ENCODE peak calls at places on chromosomes 1 and 21, in nine cellular contexts. B, J, I, W, O, P, F, U and D are unnamed samples.

GRCh38 chr1:29259802-29260441 is 23.6 kb downstream of the PTPRU start:
- DNase-seq in B (peak), J (no peak), I (peak), W (no peak), O (peak), P (peak), F (peak), U (no peak), D (peak)

GRCh38 chr1:190140644-190141043 is 337.0 kb downstream of the BRINP3 start:
- DNase-seq in B (no peak), J (no peak), I (no peak), W (no peak), O (no peak), P (no peak), F (no peak), U (no peak), D (no peak)

GRCh38 chr1:30310966-30311742 is 412.2 kb downstream of the MATN1 start:
- DNase-seq in B (peak), J (no peak), I (no peak), W (no peak), O (no peak), P (no peak), F (no peak), U (no peak), D (no peak)

GRCh38 chr1:62439652-62440371 is 3.0 kb downstream of the USP1 start:
- DNase-seq in B (no peak), J (peak), I (no peak), W (peak), O (no peak), P (no peak), F (peak), U (peak), D (peak)

GRCh38 chr1:2001773-2002411 is 1.7 kb downstream of the CFAP74 start:
- DNase-seq in B (no peak), J (no peak), I (no peak), W (no peak), O (no peak), P (no peak), F (no peak), U (no peak), D (no peak)

GRCh38 chr21:41232055-41232454 is 64.1 kb downstream of the BACE2 start:
- DNase-seq in B (no peak), J (no peak), I (no peak), W (no peak), O (no peak), P (no peak), F (no peak), U (no peak), D (no peak)

GRCh38 chr1:243944429-243945160 is 94.6 kb upstream of the AKT3 start:
- DNase-seq in B (no peak), J (peak), I (peak), W (no peak), O (no peak), P (no peak), F (no peak), U (peak), D (peak)

GRCh38 chr1:69611316-69611715 is 43.6 kb downstream of the LRRC7 start:
- DNase-seq in B (no peak), J (no peak), I (no peak), W (no peak), O (no peak), P (no peak), F (no peak), U (no peak), D (no peak)

GRCh38 chr1:115056395-115056798 is 26.8 kb downstream of the TSHB start:
- DNase-seq in B (no peak), J (peak), I (peak), W (no peak), O (no peak), P (no peak), F (no peak), U (peak), D (peak)

GRCh38 chr1:41325801-41326200 is 35.4 kb upstream of the FOXO6 start:
- DNase-seq in B (no peak), J (no peak), I (no peak), W (no peak), O (no peak), P (no peak), F (no peak), U (no peak), D (no peak)

GRCh38 chr1:113452921-113453770 is 62.8 kb downstream of the MAGI3 start:
- DNase-seq in B (no peak), J (peak), I (peak), W (peak), O (peak), P (no peak), F (peak), U (peak), D (peak)

GRCh38 chr1:58626293-58626692 is 49.2 kb upstream of the TACSTD2 start:
- DNase-seq in B (no peak), J (no peak), I (no peak), W (no peak), O (no peak), P (no peak), F (no peak), U (no peak), D (no peak)

GRCh38 chr1:188425687-188426086 is 1596.9 kb downstream of the PLA2G4A start:
- DNase-seq in B (no peak), J (peak), I (no peak), W (no peak), O (no peak), P (no peak), F (no peak), U (peak), D (peak)

GRCh38 chr1:16076003-16076870 is 2.8 kb upstream of the FAM131C start:
- DNase-seq in B (peak), J (peak), I (no peak), W (peak), O (no peak), P (no peak), F (no peak), U (peak), D (peak)

GRCh38 chr1:3441449-3441848 is 13.0 kb upstream of the ARHGEF16 start:
- DNase-seq in B (no peak), J (no peak), I (no peak), W (no peak), O (no peak), P (no peak), F (no peak), U (no peak), D (no peak)

GRCh38 chr1:217009376-217009775 is 286.1 kb upstream of the ESRRG start:
- DNase-seq in B (no peak), J (no peak), I (no peak), W (no peak), O (no peak), P (no peak), F (no peak), U (no peak), D (no peak)

GRCh38 chr1:182681516-182681915 is 2.9 kb downstream of the RGS8 start:
- DNase-seq in B (no peak), J (no peak), I (no peak), W (no peak), O (no peak), P (no peak), F (no peak), U (no peak), D (no peak)

GRCh38 chr1:109984190-109984455 is 442 bp upstream of the AHCYL1 start:
- DNase-seq in B (no peak), J (peak), I (no peak), W (no peak), O (no peak), P (no peak), F (peak), U (peak), D (peak)

GRCh38 chr1:70142120-70142519 is 63.3 kb downstream of the LRRC40 start:
- DNase-seq in B (no peak), J (peak), I (no peak), W (no peak), O (no peak), P (no peak), F (no peak), U (peak), D (peak)

GRCh38 chr1:208759250-208759649 is 515.1 kb upstream of the PLXNA2 start:
- DNase-seq in B (no peak), J (no peak), I (no peak), W (no peak), O (no peak), P (no peak), F (no peak), U (no peak), D (no peak)

GRCh38 chr21:35366348-35367085 is 317.4 kb upstream of the RUNX1 start:
- DNase-seq in B (peak), J (peak), I (no peak), W (no peak), O (no peak), P (no peak), F (no peak), U (peak), D (peak)

GRCh38 chr1:30662291-30662840 is 61.0 kb downstream of the MATN1 start:
- DNase-seq in B (peak), J (no peak), I (no peak), W (no peak), O (no peak), P (no peak), F (no peak), U (no peak), D (no peak)

GRCh38 chr1:117495068-117495467 is 110.8 kb upstream of the TENT5C start:
- DNase-seq in B (no peak), J (no peak), I (no peak), W (no peak), O (no peak), P (no peak), F (no peak), U (no peak), D (no peak)

GRCh38 chr1:85230305-85230977 is 29.0 kb downstream of the C1orf52 start:
- DNase-seq in B (no peak), J (no peak), I (peak), W (no peak), O (no peak), P (no peak), F (no peak), U (no peak), D (no peak)

GRCh38 chr1:71351438-71351837 is 270.6 kb upstream of the ZRANB2 start:
- DNase-seq in B (no peak), J (peak), I (no peak), W (no peak), O (no peak), P (no peak), F (no peak), U (peak), D (peak)

GRCh38 chr1:221315330-221315729 is 426.6 kb downstream of the DUSP10 start:
- DNase-seq in B (no peak), J (peak), I (no peak), W (peak), O (no peak), P (no peak), F (no peak), U (peak), D (peak)

GRCh38 chr1:67804710-67805109 is 28.6 kb downstream of the GNG12 start:
- DNase-seq in B (no peak), J (no peak), I (no peak), W (no peak), O (no peak), P (no peak), F (no peak), U (no peak), D (no peak)
- TF ChIP-seq CTCF in B (no peak), J (peak), I (no peak), W (peak), O (no peak), P (no peak), F (no peak), U (peak), D (peak)

DNA sequence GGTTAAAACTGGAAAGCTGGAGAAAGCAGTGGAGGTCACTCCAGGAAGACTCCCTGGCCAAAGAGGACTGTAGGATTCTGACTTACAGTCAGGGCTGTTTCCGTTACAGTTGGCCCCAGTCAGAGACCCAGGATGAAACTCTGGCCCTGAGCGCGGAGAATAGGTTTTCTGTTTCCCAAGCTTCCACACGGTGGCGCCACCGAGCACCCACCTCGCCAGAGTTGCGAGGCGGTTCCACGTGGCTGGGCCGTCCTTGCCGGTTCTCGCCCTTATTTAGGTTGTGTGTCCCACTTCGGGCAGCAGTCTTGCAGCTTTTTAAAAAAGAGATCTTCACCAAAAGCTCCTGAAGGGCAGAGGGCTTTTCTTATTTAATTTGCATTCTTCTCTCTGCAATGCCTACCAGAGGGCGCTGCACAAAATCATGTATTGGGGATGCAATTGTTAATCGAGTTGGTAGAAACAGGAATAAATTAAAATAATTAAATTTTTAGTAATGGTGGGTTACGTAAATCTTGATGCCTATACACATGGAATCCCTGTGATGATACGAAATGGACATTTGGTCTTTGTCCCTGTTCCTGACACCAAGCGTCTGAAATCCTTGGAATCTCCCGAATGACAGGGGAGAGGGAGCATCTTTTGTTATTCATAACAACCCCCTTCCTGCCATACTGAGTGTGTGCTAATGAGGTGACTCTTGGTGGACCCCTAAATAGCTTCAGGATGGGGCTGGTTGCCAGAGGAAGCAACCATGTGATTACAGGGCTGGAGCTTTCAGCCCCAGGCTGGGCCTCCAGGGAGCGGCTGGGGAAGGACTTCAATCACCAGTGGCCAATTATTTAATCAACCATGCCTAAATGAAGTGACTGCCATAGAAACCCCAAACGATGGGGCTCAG is 5.5 kb upstream of the S100A7 start:
- DNase-seq in B (peak), J (peak), I (peak), W (no peak), O (peak), P (peak), F (peak), U (peak), D (peak)
- TF ChIP-seq CTCF in B (peak), J (peak), I (peak), W (peak), O (peak), P (peak), F (peak), U (peak), D (peak)

DNA sequence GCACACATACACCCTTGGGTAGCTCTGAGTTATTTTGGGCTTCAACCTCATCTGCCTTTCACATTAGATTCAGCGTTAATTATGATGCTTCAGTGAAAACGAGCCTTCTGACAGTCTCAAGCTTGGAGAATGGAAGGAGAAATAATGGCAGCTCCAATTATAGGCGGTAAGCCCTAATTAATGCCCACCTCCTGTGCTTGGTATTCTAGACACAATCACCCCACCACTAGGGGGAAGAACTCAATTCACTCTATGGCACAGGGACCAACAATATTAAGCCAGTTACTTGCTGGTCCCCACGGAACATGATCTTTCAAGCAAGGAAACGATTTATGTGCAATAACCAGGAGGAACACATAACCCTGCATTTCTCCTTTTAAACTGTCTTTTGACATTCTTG is 397.9 kb downstream of the BRINP2 start:
- DNase-seq in B (no peak), J (no peak), I (no peak), W (no peak), O (no peak), P (no peak), F (no peak), U (no peak), D (no peak)
- TF ChIP-seq CTCF in B (no peak), J (no peak), I (no peak), W (no peak), O (no peak), P (no peak), F (no peak), U (no peak), D (peak)

GRCh38 chr1:93678966-93679480 is 2.6 kb downstream of the BCAR3 start:
- DNase-seq in B (no peak), J (no peak), I (no peak), W (no peak), O (no peak), P (no peak), F (no peak), U (no peak), D (no peak)

GRCh38 chr1:93681095-93681548 is 515 bp downstream of the BCAR3 start:
- DNase-seq in B (no peak), J (peak), I (no peak), W (no peak), O (peak), P (peak), F (peak), U (no peak), D (no peak)

GRCh38 chr1:93679546-93679945 is 2.1 kb downstream of the BCAR3 start:
- DNase-seq in B (no peak), J (peak), I (no peak), W (no peak), O (no peak), P (no peak), F (no peak), U (peak), D (peak)

GRCh38 chr1:93681549-93682412 is at the start of gene BCAR3:
- DNase-seq in B (peak), J (peak), I (peak), W (no peak), O (peak), P (peak), F (peak), U (peak), D (peak)

DNA sequence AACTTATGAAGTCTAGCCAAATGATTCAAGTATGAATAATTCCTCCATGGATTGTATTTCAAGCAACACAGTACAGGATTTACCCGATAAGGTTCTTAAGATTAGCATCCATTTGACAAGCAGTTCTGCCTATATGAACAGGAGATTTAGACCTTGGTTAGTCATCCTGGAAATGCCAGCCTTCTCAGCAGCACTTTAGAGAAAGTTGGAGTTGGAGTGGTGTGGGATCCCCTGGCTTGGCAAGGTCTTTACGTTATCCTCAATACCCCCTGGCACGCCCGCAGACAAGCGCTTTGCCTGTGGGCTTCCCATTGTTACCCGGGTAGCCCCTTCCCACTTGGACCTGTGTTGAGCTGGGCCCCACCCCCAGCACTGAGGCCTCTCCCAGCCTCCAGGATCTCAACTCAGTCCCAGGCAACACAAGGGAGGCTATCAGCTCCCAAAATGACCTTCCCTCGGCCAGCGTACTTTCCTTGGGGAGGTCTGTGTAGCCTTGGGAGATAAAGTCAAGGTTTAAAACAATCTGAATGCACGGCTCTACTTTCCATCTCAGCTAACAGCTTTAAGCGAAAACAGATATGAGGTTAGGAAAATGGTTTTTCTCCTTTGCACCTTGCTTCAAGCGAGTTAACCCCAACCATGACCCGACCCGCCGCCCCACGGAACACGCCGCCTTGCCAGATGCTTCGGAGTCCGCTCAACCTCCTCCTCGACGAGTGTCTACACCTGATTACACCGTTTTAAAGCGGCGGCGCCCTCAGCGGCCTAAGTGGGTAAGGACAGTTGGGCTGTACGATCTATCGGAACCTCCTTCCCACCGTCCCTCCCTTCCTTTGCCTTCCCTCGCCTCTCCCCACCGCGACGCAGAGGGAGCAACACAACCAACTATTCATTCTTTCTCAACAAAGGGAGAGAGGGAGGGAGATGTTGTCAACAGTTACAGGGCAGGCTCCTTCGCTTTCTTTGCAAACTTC is 1.2 kb downstream of the BCAR3 start:
- DNase-seq in B (peak), J (peak), I (peak), W (peak), O (peak), P (peak), F (peak), U (peak), D (peak)
- TF ChIP-seq CTCF in B (peak), J (peak), I (no peak), W (peak), O (peak), P (peak), F (peak), U (peak), D (peak)

GRCh38 chr1:87334351-87335174 is 5.9 kb downstream of the LMO4 start:
- DNase-seq in B (peak), J (peak), I (peak), W (no peak), O (peak), P (peak), F (peak), U (no peak), D (peak)
- TF ChIP-seq CTCF in B (no peak), J (peak), I (no peak), W (no peak), O (peak), P (no peak), F (no peak), U (peak), D (peak)

DNA sequence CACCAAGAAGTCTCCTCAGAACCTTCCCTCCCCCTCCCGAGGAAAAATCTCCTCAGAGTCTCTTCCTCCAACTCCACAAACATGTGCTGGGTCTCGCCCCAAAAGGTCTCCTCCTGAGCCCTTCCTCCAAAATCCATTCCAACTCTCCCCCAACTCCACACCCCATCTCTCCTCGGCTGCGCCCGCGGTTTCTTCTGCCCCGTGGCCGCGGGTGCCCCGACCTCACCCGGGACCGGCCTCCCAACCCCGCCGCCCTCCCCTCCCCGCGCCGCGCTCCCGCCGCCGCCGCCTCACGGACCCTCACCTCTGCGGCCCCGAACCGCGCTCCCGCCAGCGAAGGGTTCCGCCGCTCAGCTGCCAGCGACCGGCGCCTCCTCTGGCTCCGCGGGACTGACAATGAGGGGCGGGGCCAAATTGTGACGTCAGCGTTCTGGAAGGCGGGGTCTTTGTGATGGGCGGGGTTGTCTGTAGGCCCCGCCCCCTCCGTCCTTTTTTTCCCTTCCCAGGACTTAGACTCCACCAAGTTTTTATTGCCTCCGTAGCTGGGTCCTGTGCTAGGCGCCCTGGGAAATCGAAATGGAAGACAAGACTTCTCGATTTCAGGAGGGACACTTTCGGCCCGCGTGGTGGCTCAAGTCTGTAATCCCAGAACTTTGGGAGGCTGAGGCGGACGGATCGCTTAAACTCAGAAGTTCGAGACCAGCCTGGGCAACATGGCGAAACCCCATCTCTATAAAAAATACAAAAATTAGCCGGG is at the start of gene LUZP1:
- DNase-seq in B (peak), J (peak), I (peak), W (no peak), O (peak), P (peak), F (peak), U (peak), D (peak)
- TF ChIP-seq CTCF in B (no peak), J (peak), I (no peak), W (no peak), O (no peak), P (no peak), F (no peak), U (no peak), D (no peak)